ENCODE peak calls at places on chromosomes 11 and 22, in seven cellular contexts. X is choroid plexus epithelial cell, U is HCT116, R is GM20000, M is psoas muscle, Q is keratinocyte, Y is neural progenitor cell. W is an unnamed sample.
A peak's percentile ranks its signal among the peaks of the same experiment; 100 is the strongest.

GRCh38 chr22:32103648-32104326 is 55.3 kb downstream of the C22orf42 start:
- DNase-seq in U (peak; percentile 15), X (peak; percentile 44), M (no peak), Q (no peak), Y (no peak), R (no peak), W (no peak)

GRCh38 chr22:38310518-38311330 is 6.5 kb downstream of the CSNK1E start:
- DNase-seq in R (no peak), X (no peak), Y (no peak), M (no peak), Q (no peak), U (no peak), W (peak; percentile 32)

GRCh38 chr22:27573992-27574391 is 227.6 kb downstream of the MN1 start:
- DNase-seq in U (no peak), R (no peak), Q (no peak), M (no peak), Y (no peak), X (peak; percentile 35), W (no peak)

GRCh38 chr11:488062-488461 is 19.0 kb downstream of the RNH1 start:
- DNase-seq in X (no peak), Q (no peak), Y (no peak), R (no peak), U (no peak), M (no peak), W (no peak)

GRCh38 chr11:132032555-132032954 is 662.1 kb downstream of the NTM start:
- DNase-seq in R (no peak), X (peak; percentile 77), Y (no peak), M (no peak), U (no peak), Q (no peak), W (no peak)

GRCh38 chr11:86698634-86699033 is 26.2 kb upstream of the ME3 start:
- DNase-seq in M (no peak), Y (peak; percentile 18), X (peak; percentile 50), R (no peak), Q (no peak), U (no peak), W (no peak)

GRCh38 chr11:16002942-16003341 is 353.4 kb downstream of the SOX6 start:
- DNase-seq in Y (no peak), R (no peak), M (no peak), Q (no peak), X (no peak), U (no peak), W (no peak)

GRCh38 chr11:59556883-59557205 is 45.5 kb downstream of the OR4D9 start:
- DNase-seq in Y (peak; percentile 59), U (no peak), R (no peak), X (peak; percentile 39), Q (no peak), M (no peak), W (no peak)

GRCh38 chr11:19080579-19080993 is 20.1 kb upstream of the MRGPRX2 start:
- DNase-seq in Y (no peak), Q (peak; percentile 38), R (no peak), X (peak; percentile 67), U (no peak), M (peak; percentile 27), W (no peak)

GRCh38 chr11:94776351-94777321 is 8.5 kb downstream of the AMOTL1 start:
- DNase-seq in Y (peak; percentile 41), Q (no peak), M (peak; percentile 42), R (no peak), U (no peak), X (peak; percentile 61), W (no peak)

GRCh38 chr11:98061858-98062257 is 958.9 kb upstream of the CNTN5 start:
- DNase-seq in Q (no peak), U (no peak), R (no peak), X (no peak), Y (no peak), M (no peak), W (no peak)

GRCh38 chr11:83641511-83641910 is 355.3 kb upstream of the CCDC90B start:
- DNase-seq in R (no peak), Q (no peak), X (no peak), M (no peak), U (no peak), Y (peak; percentile 48), W (no peak)

GRCh38 chr11:35927730-35928129 is 16.1 kb upstream of the LDLRAD3 start:
- DNase-seq in U (no peak), Y (no peak), X (peak; percentile 91), M (peak; percentile 87), Q (peak; percentile 93), R (no peak), W (no peak)

GRCh38 chr11:119714189-119714588 is 14.8 kb downstream of the NECTIN1 start:
- DNase-seq in U (no peak), X (no peak), Y (no peak), Q (no peak), M (no peak), R (no peak), W (no peak)

GRCh38 chr11:119714590-119714989 is 14.4 kb downstream of the NECTIN1 start:
- DNase-seq in R (no peak), Y (no peak), Q (no peak), X (no peak), M (no peak), U (no peak), W (no peak)

GRCh38 chr11:119717839-119718534 is 11.0 kb downstream of the NECTIN1 start:
- DNase-seq in U (no peak), M (no peak), Y (peak; percentile 93), Q (no peak), R (no peak), X (no peak), W (no peak)

GRCh38 chr11:119713361-119714040 is 15.5 kb downstream of the NECTIN1 start:
- DNase-seq in M (no peak), U (no peak), Q (no peak), Y (no peak), X (no peak), R (no peak), W (no peak)

DNA sequence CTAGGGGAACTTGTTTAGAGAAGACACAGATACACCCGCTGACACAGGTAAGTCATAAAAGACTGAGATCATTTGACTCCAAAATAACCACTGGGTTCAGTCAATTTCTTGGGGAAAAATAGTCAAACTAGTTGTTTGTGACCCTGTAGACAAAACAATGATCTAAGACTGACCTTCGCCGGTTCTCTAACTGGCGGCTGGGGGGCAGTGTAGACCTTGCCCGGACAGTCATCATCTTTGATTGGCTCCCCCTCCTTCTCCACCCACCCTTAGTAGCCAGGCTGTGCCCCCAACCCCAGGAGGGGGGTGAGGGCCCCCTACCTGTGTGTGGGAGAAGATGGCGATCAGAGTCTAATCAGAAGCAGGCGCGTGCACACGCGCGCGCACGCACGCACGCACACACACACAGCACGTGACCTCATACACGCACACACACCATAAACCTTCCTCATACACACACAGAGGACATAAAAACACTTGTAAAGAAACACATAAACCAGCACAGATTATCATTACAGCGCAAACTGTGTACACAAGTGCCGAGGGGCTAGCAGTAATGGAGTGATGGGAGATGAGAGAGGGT is 12.4 kb downstream of the NECTIN1 start:
- DNase-seq in Y (no peak), X (no peak), R (no peak), U (no peak), Q (no peak), M (no peak), W (no peak)
- TF ChIP-seq CTCF in Y (no peak), X (no peak), R (no peak), U (no peak), Q (no peak), M (no peak), W (no peak)

GRCh38 chr22:19723990-19724827 is 870 bp downstream of the GP1BB start:
- DNase-seq in R (peak; percentile 61), Y (peak; percentile 93), U (no peak), Q (no peak), X (peak; percentile 42), M (no peak), W (no peak)
- TF ChIP-seq CTCF in R (peak; percentile 13), Y (peak; percentile 59), U (peak; percentile 27), Q (no peak), X (no peak), M (no peak), W (no peak)

GRCh38 chr11:124712392-124712791 is 27.4 kb upstream of the NRGN start:
- DNase-seq in M (no peak), R (no peak), Q (no peak), X (no peak), Y (no peak), U (no peak), W (no peak)

DNA sequence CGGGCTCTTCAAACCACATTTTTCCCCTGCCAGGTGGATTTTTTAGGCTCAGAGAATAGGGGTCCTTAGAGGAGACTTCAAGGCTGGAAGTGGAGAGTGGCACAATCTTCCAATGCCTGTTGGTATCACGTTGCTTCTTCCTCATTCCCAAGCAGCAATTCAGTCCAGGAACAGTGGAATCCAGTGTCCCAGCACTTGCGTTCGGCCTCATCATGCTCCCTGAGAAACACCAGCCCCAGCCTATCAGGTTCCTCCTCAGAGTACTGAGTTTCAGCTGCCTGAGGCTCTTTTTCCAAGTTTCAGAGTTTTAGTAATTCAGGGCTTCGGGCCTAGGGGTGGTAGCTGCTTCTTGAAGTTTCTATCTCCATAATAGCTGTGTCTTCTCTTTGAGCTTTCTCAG is 31.9 kb upstream of the NRGN start:
- DNase-seq in R (no peak), M (no peak), X (no peak), U (peak; percentile 15), Y (no peak), Q (no peak), W (no peak)
- TF ChIP-seq CTCF in R (no peak), M (no peak), X (no peak), U (no peak), Y (no peak), Q (no peak), W (no peak)

GRCh38 chr11:62439785-62440602 is 21.2 kb downstream of the SCGB1A1 start:
- DNase-seq in Q (no peak), M (peak; percentile 62), U (no peak), X (no peak), Y (no peak), R (no peak), W (no peak)
- TF ChIP-seq CTCF in Q (no peak), M (peak; percentile 6), U (no peak), X (peak; percentile 17), Y (no peak), R (no peak), W (no peak)

DNA sequence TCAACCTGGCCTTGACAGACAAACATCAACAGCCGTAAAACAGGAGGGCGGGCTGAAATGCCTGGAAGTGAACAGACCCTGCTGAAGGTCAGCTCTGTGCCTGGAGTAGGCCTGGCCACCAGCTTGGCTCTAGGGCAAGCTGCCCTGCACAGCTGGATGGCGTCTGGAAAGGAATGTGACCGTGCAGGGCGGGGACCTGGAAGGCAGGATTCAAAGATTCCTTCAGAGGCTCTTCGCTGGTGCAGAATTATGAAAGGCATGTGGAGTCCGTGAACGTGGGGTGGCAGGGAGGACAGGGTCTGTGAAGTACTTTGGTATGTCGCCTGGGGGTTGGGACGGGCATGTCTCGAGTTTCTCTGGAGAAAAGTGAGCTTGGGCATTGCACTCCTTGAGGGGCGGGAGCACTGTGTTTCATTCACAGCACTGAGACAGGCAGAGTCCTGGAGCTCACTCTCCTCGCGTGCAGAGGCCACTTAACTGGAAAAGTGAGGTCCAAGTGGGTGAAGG is 1.5 kb downstream of the EHD1 start:
- DNase-seq in R (no peak), U (no peak), Y (peak; percentile 49), X (no peak), Q (no peak), M (peak; percentile 49), W (no peak)
- TF ChIP-seq CTCF in R (no peak), U (no peak), Y (no peak), X (no peak), Q (no peak), M (no peak), W (no peak)

W was measured in activated B cell treated with CpG ODN at 0.5 μM for 24 hours.